ENCODE peak calls at places on chromosomes 5 and 9, in eight cellular contexts. G is tibial nerve, K is suprapubic skin, S is K562, T is A549, Y is ovary, Q is SK-N-SH, A is sigmoid colon. F is an unnamed sample.

GRCh38 chr5:179258922-179259730 is 86.1 kb downstream of the ADAMTS2 start:
- DNase-seq in S (no peak), G (no peak), Q (peak), K (peak), Y (peak), A (peak), T (no peak), F (peak)

GRCh38 chr9:131627846-131628820 is 82.8 kb downstream of the PRRT1B start:
- DNase-seq in Q (no peak), Y (no peak), K (no peak), G (no peak), T (no peak), S (no peak), A (no peak), F (peak)

GRCh38 chr9:134638503-134639090 is 3.0 kb upstream of the COL5A1 start:
- DNase-seq in K (no peak), Y (no peak), T (no peak), S (no peak), Q (no peak), A (no peak), G (no peak), F (no peak)

GRCh38 chr9:98097836-98098235 is 21.2 kb downstream of the TRIM14 start:
- DNase-seq in Q (no peak), G (no peak), A (no peak), S (no peak), K (peak), T (no peak), Y (no peak), F (peak)

GRCh38 chr9:93656426-93657222 is 80.2 kb downstream of the PHF2 start:
- DNase-seq in S (no peak), A (peak), Q (no peak), K (no peak), T (no peak), Y (peak), G (peak), F (peak)

GRCh38 chr5:178831049-178831448 is 28.7 kb upstream of the ZNF354B start:
- DNase-seq in G (no peak), K (no peak), A (no peak), T (no peak), Q (no peak), S (no peak), Y (no peak), F (no peak)

GRCh38 chr5:142749321-142749720 is 20.9 kb upstream of the ARHGAP26 start:
- DNase-seq in Q (no peak), K (no peak), S (no peak), A (no peak), Y (no peak), G (no peak), T (no peak), F (no peak)

GRCh38 chr5:168714046-168714445 is 134.9 kb upstream of the PANK3 start:
- DNase-seq in Q (no peak), S (no peak), A (no peak), K (no peak), G (no peak), Y (no peak), T (no peak), F (no peak)

GRCh38 chr5:98468188-98468869 is 305.1 kb upstream of the RGMB start:
- DNase-seq in A (no peak), T (peak), G (no peak), Y (no peak), S (no peak), K (no peak), Q (no peak), F (no peak)

GRCh38 chr5:9380108-9380507 is 165.8 kb downstream of the SEMA5A start:
- DNase-seq in G (no peak), T (no peak), S (no peak), Q (no peak), K (no peak), Y (no peak), A (no peak), F (no peak)

GRCh38 chr9:121268598-121269029 is 652 bp downstream of the GSN start:
- DNase-seq in G (no peak), S (no peak), T (no peak), K (no peak), Q (no peak), A (peak), Y (no peak), F (no peak)

GRCh38 chr5:74199005-74199404 is 441.5 kb downstream of the ENC1 start:
- DNase-seq in G (no peak), S (no peak), Q (no peak), Y (no peak), T (no peak), A (no peak), K (no peak), F (no peak)

GRCh38 chr5:87827561-87827960 is 414.8 kb upstream of the CCNH start:
- DNase-seq in A (no peak), G (no peak), T (no peak), Y (no peak), Q (no peak), K (no peak), S (no peak), F (no peak)

GRCh38 chr9:97853844-97854695 is 1.0 kb downstream of the FOXE1 start:
- DNase-seq in T (peak), G (no peak), Y (no peak), K (no peak), A (no peak), Q (peak), S (no peak), F (no peak)

GRCh38 chr5:138922494-138922893 is 47.4 kb upstream of the LRRTM2 start:
- DNase-seq in G (no peak), T (no peak), S (no peak), Q (no peak), A (no peak), Y (no peak), K (no peak), F (no peak)

GRCh38 chr5:17099946-17100345 is 117.5 kb upstream of the BASP1 start:
- DNase-seq in T (no peak), Y (no peak), S (no peak), K (no peak), Q (no peak), G (no peak), A (no peak), F (no peak)

GRCh38 chr5:14581333-14581890 is at the start of gene OTULINL:
- DNase-seq in T (peak), S (peak), G (peak), K (peak), Q (peak), A (peak), Y (peak), F (peak)

GRCh38 chr5:52859619-52860018 is 71.9 kb downstream of the ITGA1 start:
- DNase-seq in T (no peak), K (no peak), Q (peak), A (no peak), Y (no peak), G (no peak), S (no peak), F (no peak)

GRCh38 chr9:105044458-105044857 is 116.5 kb upstream of the ABCA1 start:
- DNase-seq in G (no peak), T (no peak), Q (no peak), A (no peak), S (no peak), Y (no peak), K (no peak), F (no peak)

GRCh38 chr9:94581711-94582110 is 11.9 kb downstream of the FBP2 start:
- DNase-seq in Q (no peak), K (no peak), A (no peak), T (no peak), S (no peak), Y (no peak), G (no peak), F (no peak)

GRCh38 chr9:116365056-116365471 is 211.5 kb downstream of the PAPPA start:
- DNase-seq in K (no peak), A (peak), S (no peak), Q (peak), T (no peak), Y (peak), G (no peak), F (peak)

GRCh38 chr9:93875330-93875729 is 79.8 kb downstream of the BARX1 start:
- DNase-seq in Y (no peak), G (no peak), K (no peak), S (no peak), T (no peak), Q (no peak), A (no peak), F (no peak)

GRCh38 chr5:139700711-139701693 is 52.9 kb downstream of the CXXC5 start:
- DNase-seq in A (peak), Q (peak), S (no peak), K (peak), T (no peak), Y (no peak), G (no peak), F (peak)

GRCh38 chr9:128124873-128125574 is 2.5 kb downstream of the PTGES2 start:
- DNase-seq in Q (peak), S (peak), A (peak), T (peak), K (peak), Y (peak), G (peak), F (peak)

GRCh38 chr9:128124451-128124850 is 3.1 kb downstream of the PTGES2 start:
- DNase-seq in G (no peak), K (no peak), Y (peak), A (no peak), S (no peak), T (no peak), Q (no peak), F (no peak)

GRCh38 chr9:128123451-128124080 is 4.0 kb downstream of the PTGES2 start:
- DNase-seq in A (peak), Y (peak), K (no peak), S (no peak), Q (no peak), T (no peak), G (no peak), F (no peak)

GRCh38 chr9:128127568-128127989 is at the start of gene PTGES2:
- DNase-seq in A (peak), Q (peak), T (peak), K (peak), Y (peak), S (peak), G (peak), F (peak)

DNA sequence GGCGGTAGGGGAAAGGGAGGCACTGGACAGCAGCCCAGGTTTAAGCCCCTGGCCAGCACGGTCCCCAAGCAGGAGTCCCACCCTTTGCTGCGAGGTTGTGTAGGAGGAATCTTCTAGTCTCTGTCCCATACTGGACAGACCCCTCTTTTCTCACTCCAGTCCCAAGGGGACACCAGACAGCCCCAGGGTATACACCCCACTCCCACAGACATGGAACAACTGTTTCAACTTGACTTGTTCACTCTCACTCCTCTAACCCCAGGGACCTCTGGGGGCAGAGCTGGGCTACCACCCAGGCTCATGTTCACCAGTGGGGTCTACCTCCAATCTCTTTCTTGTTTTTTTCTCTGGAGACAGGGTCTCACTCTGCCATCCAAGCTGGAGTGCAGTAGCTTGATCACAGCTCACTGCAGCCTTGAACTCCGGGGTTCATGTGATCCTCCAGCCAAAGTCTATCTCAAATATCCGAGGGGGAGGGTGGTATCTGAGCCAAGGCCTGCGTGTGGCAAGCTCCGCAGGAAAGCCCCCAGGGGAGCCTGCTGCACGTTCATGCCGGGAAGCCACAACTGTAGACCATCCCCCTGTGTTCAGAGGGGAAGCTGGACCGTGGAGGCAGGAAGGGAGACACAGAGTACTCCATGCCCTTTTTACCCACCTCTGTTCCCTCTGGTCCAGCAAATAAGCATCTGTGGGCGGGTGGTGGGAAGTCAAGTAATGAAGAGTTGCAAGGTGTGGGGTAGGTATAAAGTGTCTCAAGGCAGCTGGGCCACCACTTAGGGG is 1.8 kb downstream of the PTGES2 start:
- DNase-seq in S (no peak), G (no peak), T (no peak), Y (peak), Q (no peak), K (peak), A (no peak), F (no peak)
- TF ChIP-seq EP300 in S (no peak), G (no peak), T (no peak), Y (no peak), Q (no peak), K (no peak), A (no peak), F (no peak)

GRCh38 chr9:20681467-20681866 is 2.6 kb upstream of the FOCAD start:
- DNase-seq in Q (no peak), Y (no peak), K (no peak), S (no peak), A (no peak), G (no peak), T (no peak), F (no peak)

GRCh38 chr9:20684865-20685696 is 1.0 kb downstream of the FOCAD start:
- DNase-seq in T (peak), S (no peak), G (no peak), Y (no peak), K (no peak), A (no peak), Q (no peak), F (no peak)

GRCh38 chr9:20685769-20686168 is 1.7 kb downstream of the FOCAD start:
- DNase-seq in G (no peak), A (no peak), K (no peak), T (no peak), Q (no peak), Y (no peak), S (no peak), F (no peak)

GRCh38 chr9:20684035-20684864 is at the start of gene FOCAD:
- DNase-seq in T (peak), Y (peak), A (peak), G (peak), K (peak), Q (peak), S (peak), F (peak)

GRCh38 chr9:20683351-20684034 is 566 bp upstream of the FOCAD start:
- DNase-seq in Y (peak), T (peak), G (peak), A (peak), K (peak), Q (peak), S (peak), F (peak)
- TF ChIP-seq EP300 in Y (peak), T (no peak), G (peak), A (peak), K (no peak), Q (no peak), S (no peak), F (no peak)

DNA sequence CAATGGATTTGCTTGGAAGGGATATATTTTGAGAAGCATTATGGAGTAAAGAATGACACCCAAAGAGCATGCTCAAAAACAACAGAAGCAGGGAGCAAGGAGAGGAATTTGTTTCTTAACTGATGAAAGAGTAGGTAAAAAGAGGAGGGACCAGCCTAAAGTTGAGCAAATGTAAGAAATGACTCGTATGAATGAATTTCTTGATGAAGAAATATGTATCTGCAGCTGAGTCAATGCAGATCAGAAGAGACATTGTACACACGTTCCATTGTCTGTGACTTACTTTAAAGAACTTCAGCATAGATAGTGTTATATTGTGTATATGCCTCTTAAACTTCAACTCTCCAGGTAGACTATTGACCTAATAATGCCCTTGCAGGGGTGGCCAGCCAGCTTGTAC is 112.7 kb upstream of the NREP start:
- DNase-seq in Q (no peak), A (no peak), G (no peak), Y (no peak), K (no peak), T (no peak), S (no peak), F (no peak)
- TF ChIP-seq EP300 in Q (no peak), A (no peak), G (no peak), Y (no peak), K (no peak), T (no peak), S (no peak), F (no peak)

GRCh38 chr9:112332674-112332976 is 794 bp downstream of the PTBP3 start:
- DNase-seq in A (no peak), Q (no peak), K (no peak), Y (no peak), G (no peak), T (no peak), S (no peak), F (no peak)
- TF ChIP-seq EP300 in A (no peak), Q (no peak), K (no peak), Y (no peak), G (no peak), T (no peak), S (no peak), F (no peak)

GRCh38 chr5:424259-425110 is 18.5 kb upstream of the EXOC3 start:
- DNase-seq in T (no peak), A (peak), K (no peak), S (no peak), Q (no peak), G (no peak), Y (no peak), F (no peak)
- TF ChIP-seq EP300 in T (no peak), A (no peak), K (no peak), S (no peak), Q (no peak), G (no peak), Y (no peak), F (no peak)